ENCODE peak calls at places on chromosomes 4 and X, in ten cellular contexts. Y, O, D, T, J, V, Q, I, G and U are unnamed samples.

GRCh38 chr4:37758226-37758625 is 68.3 kb upstream of the PGM2 start:
- DNase-seq in Y (no peak), J (no peak), O (no peak), V (peak), D (no peak), T (peak), Q (peak), I (peak), G (no peak), U (no peak)

GRCh38 chr4:153485860-153486259 is 19.7 kb downstream of the TMEM131L start:
- DNase-seq in I (no peak), Q (no peak), G (no peak), D (no peak), O (no peak), T (no peak), V (no peak), J (no peak), Y (no peak), U (no peak)

GRCh38 chr4:102420563-102421221 is 75.4 kb upstream of the SLC39A8 start:
- DNase-seq in V (no peak), D (no peak), J (no peak), Q (peak), Y (no peak), T (peak), O (no peak), I (peak), G (no peak), U (no peak)

GRCh38 chrX:53674581-53674980 is 11.9 kb downstream of the HUWE1 start:
- DNase-seq in Q (peak), V (no peak), O (no peak), I (peak), G (no peak), J (no peak), D (no peak), T (no peak), Y (no peak), U (no peak)

GRCh38 chr4:80446664-80447063 is 111.1 kb downstream of the CFAP299 start:
- DNase-seq in T (peak), D (no peak), O (no peak), G (no peak), V (no peak), I (peak), Q (peak), J (no peak), Y (no peak), U (no peak)

GRCh38 chrX:443676-444210 is 57.0 kb upstream of the PPP2R3B start:
- DNase-seq in I (no peak), J (no peak), D (peak), O (no peak), Q (no peak), V (no peak), Y (no peak), T (peak), G (no peak), U (no peak)

GRCh38 chr4:178738026-178738425 is 1295.8 kb upstream of the AGA start:
- DNase-seq in T (no peak), D (no peak), Q (no peak), O (no peak), Y (no peak), G (no peak), V (no peak), I (no peak), J (no peak), U (no peak)

GRCh38 chrX:9329056-9329455 is 135.8 kb upstream of the TBL1X start:
- DNase-seq in D (no peak), G (no peak), V (no peak), I (no peak), Y (no peak), O (no peak), T (no peak), J (no peak), Q (no peak), U (no peak)

GRCh38 chr4:924107-925096 is 7.7 kb downstream of the GAK start:
- DNase-seq in I (peak), D (peak), Q (peak), T (no peak), G (no peak), J (no peak), V (peak), O (peak), Y (no peak), U (no peak)

GRCh38 chr4:55854132-55854531 is 684 bp downstream of the EXOC1 start:
- DNase-seq in Y (no peak), O (no peak), I (peak), T (no peak), Q (no peak), G (no peak), V (peak), D (no peak), J (no peak), U (no peak)

GRCh38 chrX:22135994-22136684 is 104.0 kb downstream of the PHEX start:
- DNase-seq in D (no peak), O (no peak), V (peak), G (peak), I (peak), J (no peak), Q (peak), Y (peak), T (peak), U (no peak)

GRCh38 chrX:2967998-2968909 is 38.1 kb upstream of the ARSH start:
- DNase-seq in I (peak), D (no peak), G (peak), Y (peak), J (no peak), T (no peak), Q (peak), V (no peak), O (no peak), U (no peak)

GRCh38 chrX:152072236-152072635 is 66.1 kb downstream of the MAGEA10 start:
- DNase-seq in J (no peak), G (no peak), T (peak), Q (peak), V (no peak), I (peak), D (no peak), Y (peak), O (no peak), U (no peak)

GRCh38 chrX:132745593-132745992 is 212.8 kb downstream of the HS6ST2 start:
- DNase-seq in I (no peak), T (no peak), Y (no peak), G (no peak), J (no peak), V (no peak), D (no peak), Q (no peak), O (no peak), U (no peak)

GRCh38 chrX:2188840-2189239 is 311.9 kb downstream of the DHRSX start:
- DNase-seq in Y (no peak), O (no peak), J (no peak), V (no peak), D (no peak), T (no peak), G (no peak), Q (no peak), I (no peak), U (no peak)

GRCh38 chr4:6386091-6386490 is 86.3 kb downstream of the PPP2R2C start:
- DNase-seq in G (no peak), V (no peak), T (no peak), Q (no peak), D (no peak), O (no peak), J (no peak), I (no peak), Y (no peak), U (no peak)

GRCh38 chr4:87633239-87633638 is 16.8 kb upstream of the DMP1 start:
- DNase-seq in V (no peak), O (no peak), J (no peak), Y (peak), T (no peak), I (peak), G (no peak), D (no peak), Q (peak), U (no peak)

GRCh38 chrX:123274796-123275195 is 90.7 kb downstream of the GRIA3 start:
- DNase-seq in O (no peak), J (no peak), I (peak), D (no peak), Y (no peak), G (no peak), T (no peak), Q (no peak), V (no peak), U (no peak)

GRCh38 chr4:122826596-122827257 is at the start of gene FGF2:
- DNase-seq in J (no peak), Q (peak), I (peak), O (peak), Y (no peak), V (peak), D (peak), G (peak), T (peak), U (peak)

GRCh38 chr4:182142146-182143085 is 100.8 kb upstream of the TENM3 start:
- DNase-seq in D (no peak), V (no peak), Y (peak), J (no peak), I (peak), O (no peak), G (peak), Q (peak), T (peak), U (no peak)

GRCh38 chrX:73944582-73944947 is 359.4 kb upstream of the ZCCHC13 start:
- DNase-seq in Y (no peak), G (peak), Q (peak), D (no peak), V (no peak), T (no peak), I (peak), J (no peak), O (no peak), U (no peak)

GRCh38 chr4:163110442-163110841 is 56.2 kb downstream of the NAF1 start:
- DNase-seq in I (no peak), V (peak), Q (no peak), D (no peak), T (no peak), J (no peak), Y (no peak), G (no peak), O (no peak), U (no peak)

GRCh38 chrX:151920101-151920500 is 7.4 kb downstream of the MAGEA4 start:
- DNase-seq in G (no peak), I (no peak), J (no peak), O (no peak), D (no peak), Q (no peak), T (no peak), Y (no peak), V (no peak), U (no peak)

GRCh38 chrX:106481341-106481740 is 130.4 kb upstream of the RADX start:
- DNase-seq in I (peak), D (no peak), G (peak), T (peak), Q (peak), Y (peak), V (peak), O (no peak), J (peak), U (no peak)

GRCh38 chrX:23621621-23622265 is 45.5 kb upstream of the PRDX4 start:
- DNase-seq in V (no peak), I (no peak), Y (no peak), D (no peak), Q (no peak), O (no peak), T (no peak), J (no peak), G (no peak), U (no peak)

GRCh38 chr4:37682701-37683401 is 3.3 kb downstream of the RELL1 start:
- DNase-seq in G (no peak), D (no peak), Y (no peak), V (peak), J (no peak), I (no peak), T (no peak), Q (no peak), O (no peak), U (no peak)

GRCh38 chr4:94508841-94509240 is 57.1 kb downstream of the PDLIM5 start:
- DNase-seq in J (no peak), T (no peak), V (no peak), Q (no peak), G (no peak), O (no peak), I (peak), D (no peak), Y (no peak), U (no peak)

GRCh38 chr4:13539047-13539720 is 5.1 kb downstream of the NKX3-2 start:
- DNase-seq in G (peak), J (no peak), I (no peak), Q (no peak), Y (no peak), D (no peak), V (no peak), O (no peak), T (no peak), U (no peak)

GRCh38 chrX:154030715-154031305 is 11.1 kb upstream of the IRAK1 start:
- DNase-seq in G (no peak), O (no peak), I (no peak), V (no peak), Q (no peak), D (no peak), J (no peak), Y (no peak), T (no peak), U (no peak)

GRCh38 chr4:53601251-53601764 is 10.0 kb upstream of the LNX1 start:
- DNase-seq in O (no peak), I (peak), V (peak), D (no peak), J (no peak), Y (no peak), Q (no peak), T (no peak), G (peak), U (no peak)

GRCh38 chrX:67558267-67558666 is 14.4 kb downstream of the AR start:
- DNase-seq in J (no peak), V (no peak), Y (no peak), Q (no peak), O (no peak), I (no peak), G (no peak), D (no peak), T (no peak), U (no peak)

GRCh38 chr4:133154725-133155124 is 5.6 kb downstream of the PCDH10 start:
- DNase-seq in Q (peak), I (peak), Y (no peak), J (peak), V (peak), T (peak), G (peak), D (no peak), O (no peak), U (no peak)

GRCh38 chrX:130756233-130756632 is 146.8 kb downstream of the ENOX2 start:
- DNase-seq in G (no peak), Y (no peak), O (no peak), D (no peak), T (no peak), J (no peak), V (no peak), Q (no peak), I (no peak), U (no peak)

GRCh38 chrX:154458116-154458953 is at the start of gene PLXNA3:
- DNase-seq in Y (no peak), V (peak), D (peak), Q (no peak), I (no peak), G (peak), T (no peak), O (no peak), J (no peak), U (peak)

GRCh38 chrX:155888139-155888538 is 7.0 kb downstream of the VAMP7 start:
- DNase-seq in G (no peak), D (no peak), V (no peak), T (peak), Y (peak), Q (peak), J (peak), O (no peak), I (peak), U (no peak)

GRCh38 chr4:48268956-48269860 is at the start of gene TEC:
- DNase-seq in V (peak), Q (no peak), J (no peak), O (peak), T (no peak), D (peak), G (peak), Y (no peak), I (peak), U (peak)

GRCh38 chr4:48271048-48271452 is 1.4 kb upstream of the TEC start:
- DNase-seq in Y (no peak), G (no peak), Q (no peak), I (no peak), J (no peak), D (no peak), V (peak), O (no peak), T (no peak), U (no peak)

GRCh38 chr4:48270516-48270897 is 869 bp upstream of the TEC start:
- DNase-seq in Y (no peak), G (no peak), T (no peak), I (no peak), V (no peak), D (no peak), O (no peak), Q (no peak), J (no peak), U (no peak)

GRCh38 chr4:48271626-48272025 is 2.0 kb upstream of the TEC start:
- DNase-seq in V (no peak), T (no peak), Q (no peak), J (no peak), O (no peak), Y (no peak), D (no peak), I (no peak), G (no peak), U (no peak)

GRCh38 chr4:48269861-48270515 is 350 bp upstream of the TEC start:
- DNase-seq in D (peak), Q (peak), J (no peak), O (peak), I (peak), V (peak), T (peak), Y (no peak), G (peak), U (peak)
- TF ChIP-seq CTCF in D (peak), Q (no peak), J (peak), O (no peak), I (peak), V (peak), T (peak), Y (peak), G (peak), U (no peak)

DNA sequence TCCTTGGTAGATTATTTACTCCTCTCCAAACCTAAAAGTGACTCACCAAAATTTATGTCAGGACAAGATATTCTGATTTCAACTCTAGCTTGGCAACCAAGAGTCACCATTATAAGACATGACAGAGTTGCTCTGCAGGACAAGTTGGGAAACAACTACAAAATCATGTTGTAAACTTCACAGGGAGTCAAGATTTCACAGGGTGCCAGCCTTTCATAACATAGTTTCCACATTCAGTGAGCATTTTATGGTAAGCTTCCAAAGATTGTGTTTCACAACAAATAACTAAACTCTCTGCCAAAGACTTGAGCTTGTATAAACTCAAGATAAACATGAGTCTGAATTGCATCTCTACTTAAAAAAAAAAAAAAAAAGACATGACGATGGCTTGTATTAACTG is 121.0 kb upstream of the DIAPH2 start:
- DNase-seq in Q (peak), J (no peak), I (peak), D (no peak), G (no peak), O (no peak), T (peak), V (no peak), Y (no peak), U (no peak)
- TF ChIP-seq CTCF in Q (no peak), J (no peak), I (no peak), D (no peak), G (no peak), O (no peak), T (no peak), V (no peak), Y (no peak), U (no peak)

GRCh38 chr4:23931489-23931830 is 41.6 kb upstream of the PPARGC1A start:
- DNase-seq in G (no peak), T (no peak), Q (no peak), I (no peak), O (no peak), Y (no peak), J (no peak), V (no peak), D (no peak), U (no peak)

GRCh38 chr4:23934223-23934622 is 44.4 kb upstream of the PPARGC1A start:
- DNase-seq in V (no peak), I (no peak), O (no peak), T (no peak), J (no peak), G (peak), D (no peak), Y (no peak), Q (no peak), U (no peak)

GRCh38 chr4:23934915-23935314 is 45.1 kb upstream of the PPARGC1A start:
- DNase-seq in Y (peak), T (no peak), Q (peak), V (no peak), D (peak), J (no peak), O (peak), G (no peak), I (peak), U (no peak)

GRCh38 chr4:23932186-23932585 is 42.3 kb upstream of the PPARGC1A start:
- DNase-seq in J (no peak), O (no peak), V (no peak), Y (no peak), G (no peak), Q (no peak), T (no peak), I (no peak), D (no peak), U (no peak)

GRCh38 chr4:23932935-23933334 is 43.1 kb upstream of the PPARGC1A start:
- DNase-seq in J (no peak), T (no peak), Y (peak), D (no peak), O (no peak), V (no peak), I (peak), Q (peak), G (peak), U (no peak)
- TF ChIP-seq CTCF in J (no peak), T (peak), Y (peak), D (peak), O (no peak), V (no peak), I (no peak), Q (peak), G (peak), U (no peak)

GRCh38 chr4:127618427-127618826 is 14.3 kb upstream of the INTU start:
- DNase-seq in G (no peak), J (no peak), Y (no peak), I (no peak), D (no peak), V (no peak), O (no peak), T (no peak), Q (no peak), U (no peak)

GRCh38 chr4:127623755-127624087 is 9.0 kb upstream of the INTU start:
- DNase-seq in G (peak), J (no peak), Q (peak), T (no peak), O (no peak), V (no peak), I (peak), Y (no peak), D (peak), U (no peak)

GRCh38 chr4:127622621-127622922 is 10.2 kb upstream of the INTU start:
- DNase-seq in Y (no peak), V (no peak), J (no peak), I (peak), D (no peak), T (no peak), O (no peak), Q (no peak), G (no peak), U (no peak)

GRCh38 chr4:127624176-127624575 is 8.6 kb upstream of the INTU start:
- DNase-seq in Q (no peak), T (no peak), V (peak), J (no peak), D (no peak), Y (no peak), G (no peak), I (no peak), O (no peak), U (no peak)

DNA sequence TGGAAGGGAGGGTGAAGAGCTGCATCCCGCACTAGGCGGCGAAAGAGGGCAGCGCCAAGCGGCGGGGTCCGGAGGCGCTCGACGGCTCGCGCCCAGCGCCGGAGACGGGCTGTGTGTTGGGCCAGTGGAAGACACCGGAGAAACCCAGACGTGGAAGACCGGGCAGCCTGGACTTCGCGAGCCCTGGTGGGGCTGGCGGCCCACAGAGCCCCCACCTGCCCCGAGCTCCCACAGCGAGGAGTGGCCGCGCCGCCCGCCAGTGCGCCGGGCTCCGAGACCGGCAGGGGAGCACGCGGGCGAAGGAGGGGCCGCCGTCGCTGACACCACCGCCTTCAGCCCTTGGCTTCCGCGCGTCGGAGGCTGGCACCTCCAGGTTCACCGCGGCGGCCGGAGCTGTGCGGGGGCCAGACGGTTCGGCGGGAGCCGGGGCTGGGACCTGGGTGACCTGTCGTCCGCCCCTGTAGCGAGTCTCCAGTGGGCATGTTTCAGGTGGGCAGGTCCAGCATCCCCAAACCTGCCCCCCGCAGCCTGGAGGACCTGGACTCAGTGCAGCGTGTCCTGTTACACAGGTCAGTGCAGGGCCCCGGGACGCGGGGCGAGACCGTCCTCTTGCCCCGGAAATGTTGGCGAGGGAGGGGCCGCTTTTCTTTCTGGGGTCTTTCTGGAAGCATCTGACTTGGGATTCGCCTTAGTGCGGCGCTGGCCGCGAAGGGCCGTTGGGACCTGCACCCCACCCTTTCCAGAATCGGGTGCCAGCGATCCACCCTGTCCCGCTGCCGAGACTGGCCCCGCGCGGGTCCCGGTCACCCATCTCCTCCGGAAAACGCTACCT is 9.6 kb upstream of the INTU start:
- DNase-seq in J (no peak), O (peak), D (peak), Q (peak), G (peak), Y (no peak), T (no peak), I (no peak), V (no peak), U (no peak)
- TF ChIP-seq CTCF in J (peak), O (no peak), D (peak), Q (peak), G (peak), Y (peak), T (peak), I (peak), V (no peak), U (no peak)